ENCODE peak calls at places on chromosomes 16 and 17, in six cellular contexts. R, A, Q, I, C and N are unnamed samples.
A peak's percentile ranks its signal among the peaks of the same experiment; 100 is the strongest.

GRCh38 chr17:80663783-80664206 is 119.2 kb downstream of the RPTOR start:
- DNase-seq in C (no peak), A (no peak), I (no peak), R (no peak), Q (no peak), N (peak; percentile 50)

GRCh38 chr17:42842286-42842685 is 2.1 kb upstream of the AOC2 start:
- DNase-seq in R (no peak), A (no peak), I (no peak), C (no peak), Q (no peak), N (no peak)

GRCh38 chr17:16419074-16419928 is 3.9 kb downstream of the TRPV2 start:
- DNase-seq in A (peak; percentile 84), C (no peak), Q (no peak), I (no peak), R (peak; percentile 44), N (peak; percentile 58)

GRCh38 chr17:17713839-17714238 is 32.6 kb downstream of the RAI1 start:
- DNase-seq in R (no peak), Q (no peak), I (no peak), C (no peak), A (peak; percentile 33), N (no peak)

GRCh38 chr17:39196191-39196819 is 1.2 kb downstream of the CACNB1 start:
- DNase-seq in R (no peak), A (no peak), I (no peak), C (no peak), Q (no peak), N (no peak)

GRCh38 chr16:28320023-28320561 is 27.8 kb downstream of the SBK1 start:
- DNase-seq in R (no peak), A (no peak), C (peak; percentile 60), I (no peak), Q (no peak), N (no peak)

GRCh38 chr16:48194828-48195566 is 39.2 kb upstream of the ABCC12 start:
- DNase-seq in I (no peak), A (no peak), R (no peak), Q (no peak), C (no peak), N (no peak)

GRCh38 chr16:49890876-49891275 is 35.0 kb upstream of the ZNF423 start:
- DNase-seq in C (no peak), Q (no peak), R (no peak), A (peak; percentile 44), I (no peak), N (peak; percentile 11)

GRCh38 chr17:51672058-51672457 is 411.7 kb downstream of the UTP18 start:
- DNase-seq in C (no peak), I (no peak), A (no peak), Q (no peak), R (no peak), N (no peak)

GRCh38 chr17:39872700-39873099 is 4.7 kb downstream of the ZPBP2 start:
- DNase-seq in Q (no peak), C (no peak), R (no peak), I (no peak), A (peak; percentile 40), N (no peak)

GRCh38 chr16:30183961-30184429 is 593 bp downstream of the CORO1A start:
- DNase-seq in Q (peak; percentile 45), I (no peak), C (peak; percentile 72), A (peak; percentile 94), R (peak; percentile 57), N (peak; percentile 80)

GRCh38 chr17:82019208-82019727 is 3.4 kb downstream of the CENPX start:
- DNase-seq in R (no peak), C (no peak), Q (no peak), I (no peak), A (no peak), N (no peak)